ENCODE peak calls at places on chromosomes 13 and 19, in ten cellular contexts. Z is lung, D is IMR-90, R is neuronal stem cell, U is breast epithelium, P is spleen, M is endothelial cell of umbilical vein, I is mesendoderm, S is cardiac muscle cell, B is lower lobe of right lung. V is an unnamed sample.

GRCh38 chr13:90689111-90689510 is 658.4 kb upstream of the MIR17HG start:
- DNase-seq in Z (no peak), D (no peak), R (no peak), U (no peak), P (no peak), M (no peak), I (peak; percentile 58), S (no peak), B (no peak), V (no peak)

GRCh38 chr13:22110368-22110767 is 439.5 kb downstream of the FGF9 start:
- DNase-seq in Z (no peak), D (no peak), R (no peak), U (no peak), P (no peak), M (no peak), I (no peak), S (no peak), B (no peak), V (no peak)

GRCh38 chr19:5031231-5032100 is 62.6 kb downstream of the KDM4B start:
- DNase-seq in Z (peak; percentile 83), D (peak; percentile 65), R (peak; percentile 85), U (peak; percentile 89), P (peak; percentile 94), M (peak; percentile 61), I (peak; percentile 88), S (peak; percentile 80), B (peak; percentile 83), V (peak; percentile 70)

GRCh38 chr19:41934849-41935374 is 6.7 kb upstream of the ERFL start:
- DNase-seq in Z (peak; percentile 76), D (peak; percentile 49), R (peak; percentile 86), U (peak; percentile 68), P (peak; percentile 93), M (peak; percentile 45), I (peak; percentile 88), S (peak; percentile 69), B (peak; percentile 70), V (peak; percentile 28)

GRCh38 chr19:24098359-24098758 is 11.4 kb downstream of the ZNF254 start:
- DNase-seq in Z (no peak), D (peak; percentile 14), R (no peak), U (no peak), P (no peak), M (no peak), I (no peak), S (no peak), B (no peak), V (no peak)

GRCh38 chr19:41001243-41001971 is 10.3 kb downstream of the CYP2B6 start:
- DNase-seq in Z (no peak), D (no peak), R (no peak), U (no peak), P (no peak), M (no peak), I (peak; percentile 34), S (no peak), B (no peak), V (no peak)

GRCh38 chr19:23440791-23441190 is 45.5 kb upstream of the ZNF91 start:
- DNase-seq in Z (no peak), D (no peak), R (no peak), U (no peak), P (no peak), M (no peak), I (peak; percentile 41), S (peak; percentile 0), B (no peak), V (no peak)

GRCh38 chr19:47729799-47730520 is 15.4 kb upstream of the NOP53 start:
- DNase-seq in Z (peak; percentile 91), D (no peak), R (no peak), U (peak; percentile 88), P (peak; percentile 83), M (peak; percentile 93), I (peak; percentile 95), S (peak; percentile 72), B (peak; percentile 89), V (no peak)

GRCh38 chr13:48210178-48210577 is 22.8 kb upstream of the ITM2B start:
- DNase-seq in Z (no peak), D (peak; percentile 86), R (no peak), U (no peak), P (no peak), M (no peak), I (no peak), S (peak; percentile 65), B (no peak), V (peak; percentile 15)

GRCh38 chr19:1624458-1624857 is 19.2 kb upstream of the UQCR11 start:
- DNase-seq in Z (peak; percentile 54), D (peak; percentile 37), R (peak; percentile 41), U (no peak), P (peak; percentile 86), M (peak; percentile 67), I (peak; percentile 84), S (peak; percentile 45), B (peak; percentile 74), V (peak; percentile 25)

GRCh38 chr13:27130223-27131015 is 41.2 kb downstream of the USP12 start:
- DNase-seq in Z (no peak), D (peak; percentile 76), R (no peak), U (no peak), P (no peak), M (no peak), I (no peak), S (peak; percentile 76), B (no peak), V (no peak)

GRCh38 chr19:16340092-16340491 is 15.5 kb downstream of the KLF2 start:
- DNase-seq in Z (no peak), D (peak; percentile 61), R (no peak), U (no peak), P (no peak), M (no peak), I (no peak), S (no peak), B (no peak), V (peak; percentile 61)

GRCh38 chr13:79282976-79283375 is 123.1 kb downstream of the RBM26 start:
- DNase-seq in Z (no peak), D (no peak), R (no peak), U (no peak), P (no peak), M (no peak), I (no peak), S (peak; percentile 3), B (no peak), V (no peak)

GRCh38 chr13:110813646-110814624 is 100.4 kb downstream of the ING1 start:
- DNase-seq in Z (no peak), D (no peak), R (no peak), U (no peak), P (no peak), M (no peak), I (no peak), S (no peak), B (no peak), V (no peak)

GRCh38 chr19:577439-578392 is 5.3 kb downstream of the BSG start:
- DNase-seq in Z (no peak), D (no peak), R (no peak), U (no peak), P (no peak), M (no peak), I (no peak), S (no peak), B (no peak), V (no peak)

GRCh38 chr13:50593228-50593627 is 250.3 kb downstream of the DLEU7 start:
- DNase-seq in Z (no peak), D (no peak), R (no peak), U (no peak), P (no peak), M (peak; percentile 18), I (no peak), S (no peak), B (no peak), V (no peak)

DNA sequence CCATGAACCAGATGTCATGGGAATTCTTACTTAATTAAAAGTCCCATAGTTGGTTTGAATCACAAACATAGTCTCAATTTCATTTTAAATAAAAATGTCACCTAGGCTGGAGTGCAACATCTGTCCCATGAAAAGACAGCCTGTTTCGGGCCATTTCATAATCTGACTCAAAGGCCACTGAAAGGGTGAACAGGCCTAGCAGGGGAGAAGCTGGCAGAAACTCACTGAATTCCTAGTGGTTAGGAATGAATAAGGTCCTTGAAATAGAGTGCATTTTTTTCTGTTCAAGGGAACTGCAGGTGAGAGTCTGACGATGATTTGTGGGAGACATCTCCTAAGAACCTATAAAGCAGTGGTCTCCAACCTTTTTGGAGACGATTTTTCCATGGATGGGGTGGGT is 44.0 kb upstream of the PCCA start:
- DNase-seq in Z (no peak), D (no peak), R (no peak), U (no peak), P (no peak), M (no peak), I (no peak), S (no peak), B (no peak), V (no peak)
- H3K27ac ChIP-seq in Z (no peak overlapping the region), D (no peak overlapping the region), R (no peak overlapping the region), U (no peak overlapping the region), P (no peak overlapping the region), M (no peak overlapping the region), I (no peak overlapping the region), S (no peak overlapping the region), B (no peak overlapping the region), V (no peak overlapping the region)

GRCh38 chr19:6522712-6523111 is 8.1 kb upstream of the TNFSF9 start:
- DNase-seq in Z (no peak), D (no peak), R (no peak), U (no peak), P (no peak), M (no peak), I (no peak), S (no peak), B (no peak), V (no peak)
- H3K27ac ChIP-seq in Z (no peak overlapping the region), D (no peak overlapping the region), R (no peak overlapping the region), U (no peak overlapping the region), P (no peak overlapping the region), M (no peak overlapping the region), I (no peak overlapping the region), S (no peak overlapping the region), B (no peak overlapping the region), V (no peak overlapping the region)

GRCh38 chr13:51957377-51958216 is 53.7 kb downstream of the ATP7B start:
- DNase-seq in Z (no peak), D (no peak), R (no peak), U (no peak), P (no peak), M (no peak), I (no peak), S (no peak), B (no peak), V (no peak)
- H3K27ac ChIP-seq in Z (no peak overlapping the region), D (no peak overlapping the region), R (no peak overlapping the region), U (no peak overlapping the region), P (no peak overlapping the region), M (no peak overlapping the region), I (no peak overlapping the region), S (no peak overlapping the region), B (no peak overlapping the region), V (no peak overlapping the region)

DNA sequence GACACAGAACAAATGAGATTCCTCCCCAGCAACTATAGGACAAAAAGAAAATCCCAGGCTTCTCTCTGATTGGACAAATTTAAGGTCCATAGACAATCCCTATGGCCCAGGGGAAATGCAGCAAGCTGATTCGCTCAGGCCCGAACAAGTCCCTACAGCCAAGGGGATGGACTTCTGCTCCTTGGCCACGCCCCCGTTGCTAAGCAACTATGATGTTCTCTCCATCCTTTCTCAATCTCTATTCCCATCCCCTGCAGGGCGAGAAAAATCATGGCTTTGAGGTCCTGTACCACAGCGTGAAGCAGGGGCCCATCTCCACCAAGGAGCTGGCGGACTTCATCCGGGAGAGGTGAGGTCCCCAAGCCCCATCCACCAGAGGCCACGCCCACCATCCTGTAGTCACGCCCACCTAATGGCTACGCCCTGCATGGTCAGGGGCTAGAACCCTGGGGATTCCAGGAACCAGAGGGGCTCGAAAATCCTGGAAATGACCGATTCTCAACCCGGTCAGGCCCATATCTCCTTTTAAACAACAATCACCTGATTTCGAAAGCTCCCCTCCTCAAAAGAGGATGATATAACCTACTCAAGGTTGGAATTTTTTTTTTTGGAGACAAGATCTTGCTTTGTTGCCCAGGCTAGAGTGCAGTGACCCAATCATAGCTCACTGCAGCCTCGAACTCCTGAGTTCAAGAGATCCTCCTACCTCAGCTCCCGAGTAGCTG is 11.4 kb downstream of the FCHO1 start:
- DNase-seq in Z (no peak), D (peak; percentile 62), R (peak; percentile 84), U (no peak), P (no peak), M (peak; percentile 39), I (peak; percentile 90), S (peak; percentile 78), B (no peak), V (peak; percentile 83)
- H3K27ac ChIP-seq in Z (no peak overlapping the region), D (no peak overlapping the region), R (peak overlapping the region; percentile 66), U (no peak overlapping the region), P (no peak overlapping the region), M (no peak overlapping the region), I (no peak overlapping the region), S (no peak overlapping the region), B (no peak overlapping the region), V (no peak overlapping the region)